ENCODE peak calls at places on chromosomes 7 and 10, in seven cellular contexts. One of them, this sample, is unnamed.

GRCh38 chr7:157703131-157703530 is 366.3 kb downstream of the DNAJB6 start:
- DNase-seq in stimulated activated CD8-positive, alpha-beta memory T cell treated with anti-CD3 and anti-CD28 coated beads, Interleukin-15, amount 100 ng/mL, for 1 hour: no peak
- DNase-seq in A549: no peak
- DNase-seq in AG20443: no peak
- DNase-seq in SK-N-SH: peak
- DNase-seq in HEK293T: no peak
- DNase-seq in stimulated activated effector memory CD8-positive, alpha-beta T cell treated with anti-CD3 and anti-CD28 coated beads, Interleukin-12 subunit alpha, Interleukin-12 subunit beta, amount 100 ng/mL, for 72 hours: no peak
- DNase-seq in this sample: no peak

GRCh38 chr7:54888067-54888735 is 129.2 kb upstream of the SEC61G start:
- DNase-seq in stimulated activated CD8-positive, alpha-beta memory T cell treated with anti-CD3 and anti-CD28 coated beads, Interleukin-15, amount 100 ng/mL, for 1 hour: no peak
- DNase-seq in stimulated activated effector memory CD8-positive, alpha-beta T cell treated with anti-CD3 and anti-CD28 coated beads, Interleukin-12 subunit alpha, Interleukin-12 subunit beta, amount 100 ng/mL, for 72 hours: no peak
- DNase-seq in SK-N-SH: peak
- DNase-seq in HEK293T: no peak
- DNase-seq in AG20443: peak
- DNase-seq in A549: no peak
- DNase-seq in this sample: no peak

GRCh38 chr10:102120142-102120986 is at the start of gene LDB1:
- DNase-seq in stimulated activated CD8-positive, alpha-beta memory T cell treated with anti-CD3 and anti-CD28 coated beads, Interleukin-15, amount 100 ng/mL, for 1 hour: peak
- DNase-seq in A549: peak
- DNase-seq in SK-N-SH: peak
- DNase-seq in AG20443: peak
- DNase-seq in stimulated activated effector memory CD8-positive, alpha-beta T cell treated with anti-CD3 and anti-CD28 coated beads, Interleukin-12 subunit alpha, Interleukin-12 subunit beta, amount 100 ng/mL, for 72 hours: peak
- DNase-seq in HEK293T: peak
- DNase-seq in this sample: peak

GRCh38 chr7:20403356-20403755 is 72.7 kb downstream of the ITGB8 start:
- DNase-seq in SK-N-SH: no peak
- DNase-seq in AG20443: peak
- DNase-seq in stimulated activated effector memory CD8-positive, alpha-beta T cell treated with anti-CD3 and anti-CD28 coated beads, Interleukin-12 subunit alpha, Interleukin-12 subunit beta, amount 100 ng/mL, for 72 hours: no peak
- DNase-seq in HEK293T: no peak
- DNase-seq in stimulated activated CD8-positive, alpha-beta memory T cell treated with anti-CD3 and anti-CD28 coated beads, Interleukin-15, amount 100 ng/mL, for 1 hour: no peak
- DNase-seq in A549: no peak
- DNase-seq in this sample: no peak

GRCh38 chr10:50324680-50325393 is 73.5 kb upstream of the ASAH2 start:
- DNase-seq in HEK293T: no peak
- DNase-seq in A549: no peak
- DNase-seq in AG20443: no peak
- DNase-seq in SK-N-SH: no peak
- DNase-seq in stimulated activated CD8-positive, alpha-beta memory T cell treated with anti-CD3 and anti-CD28 coated beads, Interleukin-15, amount 100 ng/mL, for 1 hour: no peak
- DNase-seq in stimulated activated effector memory CD8-positive, alpha-beta T cell treated with anti-CD3 and anti-CD28 coated beads, Interleukin-12 subunit alpha, Interleukin-12 subunit beta, amount 100 ng/mL, for 72 hours: no peak
- DNase-seq in this sample: no peak

GRCh38 chr7:137981175-137981574 is 20.7 kb downstream of the CREB3L2 start:
- DNase-seq in HEK293T: no peak
- DNase-seq in stimulated activated effector memory CD8-positive, alpha-beta T cell treated with anti-CD3 and anti-CD28 coated beads, Interleukin-12 subunit alpha, Interleukin-12 subunit beta, amount 100 ng/mL, for 72 hours: no peak
- DNase-seq in stimulated activated CD8-positive, alpha-beta memory T cell treated with anti-CD3 and anti-CD28 coated beads, Interleukin-15, amount 100 ng/mL, for 1 hour: no peak
- DNase-seq in AG20443: no peak
- DNase-seq in A549: peak
- DNase-seq in SK-N-SH: no peak
- DNase-seq in this sample: no peak

GRCh38 chr7:23072043-23072442 is 33.5 kb upstream of the KLHL7 start:
- DNase-seq in AG20443: peak
- DNase-seq in stimulated activated CD8-positive, alpha-beta memory T cell treated with anti-CD3 and anti-CD28 coated beads, Interleukin-15, amount 100 ng/mL, for 1 hour: no peak
- DNase-seq in SK-N-SH: no peak
- DNase-seq in stimulated activated effector memory CD8-positive, alpha-beta T cell treated with anti-CD3 and anti-CD28 coated beads, Interleukin-12 subunit alpha, Interleukin-12 subunit beta, amount 100 ng/mL, for 72 hours: no peak
- DNase-seq in A549: peak
- DNase-seq in HEK293T: peak
- DNase-seq in this sample: no peak

GRCh38 chr10:36066850-36067249 is 424.8 kb upstream of the FZD8 start:
- DNase-seq in AG20443: no peak
- DNase-seq in stimulated activated CD8-positive, alpha-beta memory T cell treated with anti-CD3 and anti-CD28 coated beads, Interleukin-15, amount 100 ng/mL, for 1 hour: no peak
- DNase-seq in stimulated activated effector memory CD8-positive, alpha-beta T cell treated with anti-CD3 and anti-CD28 coated beads, Interleukin-12 subunit alpha, Interleukin-12 subunit beta, amount 100 ng/mL, for 72 hours: no peak
- DNase-seq in SK-N-SH: no peak
- DNase-seq in HEK293T: no peak
- DNase-seq in A549: no peak
- DNase-seq in this sample: no peak

GRCh38 chr10:24858244-24858907 is 94.0 kb downstream of the PRTFDC1 start:
- DNase-seq in stimulated activated CD8-positive, alpha-beta memory T cell treated with anti-CD3 and anti-CD28 coated beads, Interleukin-15, amount 100 ng/mL, for 1 hour: no peak
- DNase-seq in HEK293T: no peak
- DNase-seq in AG20443: no peak
- DNase-seq in A549: no peak
- DNase-seq in SK-N-SH: no peak
- DNase-seq in stimulated activated effector memory CD8-positive, alpha-beta T cell treated with anti-CD3 and anti-CD28 coated beads, Interleukin-12 subunit alpha, Interleukin-12 subunit beta, amount 100 ng/mL, for 72 hours: no peak
- DNase-seq in this sample: no peak

GRCh38 chr10:22321831-22322662 is 1.1 kb downstream of the BMI1 start:
- DNase-seq in SK-N-SH: peak
- DNase-seq in AG20443: peak
- DNase-seq in HEK293T: peak
- DNase-seq in A549: peak
- DNase-seq in stimulated activated CD8-positive, alpha-beta memory T cell treated with anti-CD3 and anti-CD28 coated beads, Interleukin-15, amount 100 ng/mL, for 1 hour: no peak
- DNase-seq in stimulated activated effector memory CD8-positive, alpha-beta T cell treated with anti-CD3 and anti-CD28 coated beads, Interleukin-12 subunit alpha, Interleukin-12 subunit beta, amount 100 ng/mL, for 72 hours: no peak
- DNase-seq in this sample: no peak

GRCh38 chr7:129376778-129377700 is 57.2 kb upstream of the STRIP2 start:
- DNase-seq in AG20443: peak
- DNase-seq in stimulated activated effector memory CD8-positive, alpha-beta T cell treated with anti-CD3 and anti-CD28 coated beads, Interleukin-12 subunit alpha, Interleukin-12 subunit beta, amount 100 ng/mL, for 72 hours: no peak
- DNase-seq in HEK293T: no peak
- DNase-seq in stimulated activated CD8-positive, alpha-beta memory T cell treated with anti-CD3 and anti-CD28 coated beads, Interleukin-15, amount 100 ng/mL, for 1 hour: no peak
- DNase-seq in A549: no peak
- DNase-seq in SK-N-SH: no peak
- DNase-seq in this sample: no peak

GRCh38 chr10:47322300-47323061 is at the start of gene GDF2:
- DNase-seq in A549: no peak
- DNase-seq in SK-N-SH: no peak
- DNase-seq in stimulated activated CD8-positive, alpha-beta memory T cell treated with anti-CD3 and anti-CD28 coated beads, Interleukin-15, amount 100 ng/mL, for 1 hour: no peak
- DNase-seq in HEK293T: no peak
- DNase-seq in stimulated activated effector memory CD8-positive, alpha-beta T cell treated with anti-CD3 and anti-CD28 coated beads, Interleukin-12 subunit alpha, Interleukin-12 subunit beta, amount 100 ng/mL, for 72 hours: no peak
- DNase-seq in AG20443: no peak
- DNase-seq in this sample: no peak

GRCh38 chr10:55058800-55059199 is 257.8 kb upstream of the PCDH15 start:
- DNase-seq in SK-N-SH: no peak
- DNase-seq in HEK293T: no peak
- DNase-seq in stimulated activated CD8-positive, alpha-beta memory T cell treated with anti-CD3 and anti-CD28 coated beads, Interleukin-15, amount 100 ng/mL, for 1 hour: no peak
- DNase-seq in A549: no peak
- DNase-seq in stimulated activated effector memory CD8-positive, alpha-beta T cell treated with anti-CD3 and anti-CD28 coated beads, Interleukin-12 subunit alpha, Interleukin-12 subunit beta, amount 100 ng/mL, for 72 hours: no peak
- DNase-seq in AG20443: no peak
- DNase-seq in this sample: no peak

GRCh38 chr10:46516660-46517416 is 39.6 kb downstream of the GPRIN2 start:
- DNase-seq in SK-N-SH: no peak
- DNase-seq in AG20443: peak
- DNase-seq in A549: peak
- DNase-seq in stimulated activated CD8-positive, alpha-beta memory T cell treated with anti-CD3 and anti-CD28 coated beads, Interleukin-15, amount 100 ng/mL, for 1 hour: no peak
- DNase-seq in stimulated activated effector memory CD8-positive, alpha-beta T cell treated with anti-CD3 and anti-CD28 coated beads, Interleukin-12 subunit alpha, Interleukin-12 subunit beta, amount 100 ng/mL, for 72 hours: no peak
- DNase-seq in HEK293T: no peak
- DNase-seq in this sample: no peak

GRCh38 chr7:91263359-91264082 is 712 bp upstream of the FZD1 start:
- DNase-seq in A549: peak
- DNase-seq in stimulated activated CD8-positive, alpha-beta memory T cell treated with anti-CD3 and anti-CD28 coated beads, Interleukin-15, amount 100 ng/mL, for 1 hour: no peak
- DNase-seq in AG20443: peak
- DNase-seq in HEK293T: peak
- DNase-seq in stimulated activated effector memory CD8-positive, alpha-beta T cell treated with anti-CD3 and anti-CD28 coated beads, Interleukin-12 subunit alpha, Interleukin-12 subunit beta, amount 100 ng/mL, for 72 hours: no peak
- DNase-seq in SK-N-SH: peak
- DNase-seq in this sample: no peak

GRCh38 chr7:128352138-128352537 is 8.4 kb upstream of the RBM28 start:
- DNase-seq in A549: peak
- DNase-seq in stimulated activated CD8-positive, alpha-beta memory T cell treated with anti-CD3 and anti-CD28 coated beads, Interleukin-15, amount 100 ng/mL, for 1 hour: no peak
- DNase-seq in stimulated activated effector memory CD8-positive, alpha-beta T cell treated with anti-CD3 and anti-CD28 coated beads, Interleukin-12 subunit alpha, Interleukin-12 subunit beta, amount 100 ng/mL, for 72 hours: no peak
- DNase-seq in AG20443: peak
- DNase-seq in HEK293T: no peak
- DNase-seq in SK-N-SH: peak
- DNase-seq in this sample: no peak

GRCh38 chr7:13467111-13467547 is 522.3 kb downstream of the ETV1 start:
- DNase-seq in SK-N-SH: peak
- DNase-seq in AG20443: no peak
- DNase-seq in stimulated activated CD8-positive, alpha-beta memory T cell treated with anti-CD3 and anti-CD28 coated beads, Interleukin-15, amount 100 ng/mL, for 1 hour: no peak
- DNase-seq in HEK293T: no peak
- DNase-seq in stimulated activated effector memory CD8-positive, alpha-beta T cell treated with anti-CD3 and anti-CD28 coated beads, Interleukin-12 subunit alpha, Interleukin-12 subunit beta, amount 100 ng/mL, for 72 hours: no peak
- DNase-seq in A549: no peak
- DNase-seq in this sample: no peak

GRCh38 chr10:70477661-70478162 is 855 bp upstream of the PALD1 start:
- DNase-seq in HEK293T: no peak
- DNase-seq in A549: peak
- DNase-seq in stimulated activated effector memory CD8-positive, alpha-beta T cell treated with anti-CD3 and anti-CD28 coated beads, Interleukin-12 subunit alpha, Interleukin-12 subunit beta, amount 100 ng/mL, for 72 hours: peak
- DNase-seq in stimulated activated CD8-positive, alpha-beta memory T cell treated with anti-CD3 and anti-CD28 coated beads, Interleukin-15, amount 100 ng/mL, for 1 hour: peak
- DNase-seq in SK-N-SH: peak
- DNase-seq in AG20443: no peak
- DNase-seq in this sample: no peak

GRCh38 chr7:78350926-78351325 is 552.4 kb downstream of the PHTF2 start:
- DNase-seq in SK-N-SH: no peak
- DNase-seq in stimulated activated CD8-positive, alpha-beta memory T cell treated with anti-CD3 and anti-CD28 coated beads, Interleukin-15, amount 100 ng/mL, for 1 hour: no peak
- DNase-seq in AG20443: no peak
- DNase-seq in A549: no peak
- DNase-seq in stimulated activated effector memory CD8-positive, alpha-beta T cell treated with anti-CD3 and anti-CD28 coated beads, Interleukin-12 subunit alpha, Interleukin-12 subunit beta, amount 100 ng/mL, for 72 hours: no peak
- DNase-seq in HEK293T: no peak
- DNase-seq in this sample: no peak

GRCh38 chr10:90440870-90441269 is 417.0 kb downstream of the HTR7 start:
- DNase-seq in stimulated activated effector memory CD8-positive, alpha-beta T cell treated with anti-CD3 and anti-CD28 coated beads, Interleukin-12 subunit alpha, Interleukin-12 subunit beta, amount 100 ng/mL, for 72 hours: no peak
- DNase-seq in HEK293T: no peak
- DNase-seq in stimulated activated CD8-positive, alpha-beta memory T cell treated with anti-CD3 and anti-CD28 coated beads, Interleukin-15, amount 100 ng/mL, for 1 hour: no peak
- DNase-seq in SK-N-SH: no peak
- DNase-seq in A549: no peak
- DNase-seq in AG20443: no peak
- DNase-seq in this sample: no peak

GRCh38 chr7:82382276-82382675 is 61.3 kb downstream of the CACNA2D1 start:
- DNase-seq in SK-N-SH: no peak
- DNase-seq in HEK293T: no peak
- DNase-seq in stimulated activated effector memory CD8-positive, alpha-beta T cell treated with anti-CD3 and anti-CD28 coated beads, Interleukin-12 subunit alpha, Interleukin-12 subunit beta, amount 100 ng/mL, for 72 hours: no peak
- DNase-seq in stimulated activated CD8-positive, alpha-beta memory T cell treated with anti-CD3 and anti-CD28 coated beads, Interleukin-15, amount 100 ng/mL, for 1 hour: no peak
- DNase-seq in A549: no peak
- DNase-seq in AG20443: no peak
- DNase-seq in this sample: no peak

GRCh38 chr10:63003816-63004453 is 129.2 kb upstream of the NRBF2 start:
- DNase-seq in stimulated activated effector memory CD8-positive, alpha-beta T cell treated with anti-CD3 and anti-CD28 coated beads, Interleukin-12 subunit alpha, Interleukin-12 subunit beta, amount 100 ng/mL, for 72 hours: no peak
- DNase-seq in A549: no peak
- DNase-seq in SK-N-SH: peak
- DNase-seq in AG20443: peak
- DNase-seq in HEK293T: no peak
- DNase-seq in stimulated activated CD8-positive, alpha-beta memory T cell treated with anti-CD3 and anti-CD28 coated beads, Interleukin-15, amount 100 ng/mL, for 1 hour: no peak
- DNase-seq in this sample: no peak